ENCODE peak calls at places on chromosomes 3 and 15, in ten cellular contexts. One of them, this sample, is unnamed.

GRCh38 chr3:62238003-62238402 is 135.3 kb downstream of the FEZF2 start:
- DNase-seq in NCI-H748 treated with DMSO at 0.1 percent for 48 hours: no peak
- DNase-seq in CD8-positive, alpha-beta T cell: no peak
- DNase-seq in activated CD4-positive, alpha-beta memory T cell treated with anti-CD3 and anti-CD28 coated beads for 36 hours: no peak
- DNase-seq in Daoy: no peak
- DNase-seq in H1: no peak
- DNase-seq in HTR-8/SVneo: no peak
- DNase-seq in foreskin fibroblast: no peak
- DNase-seq in stimulated activated CD8-positive, alpha-beta memory T cell treated with anti-CD3 and anti-CD28 coated beads, Interleukin-12 subunit alpha, Interleukin-12 subunit beta, amount 100 ng/mL, for 4 hours: no peak
- DNase-seq in activated naive CD4-positive, alpha-beta T cell treated with anti-CD3 and anti-CD28 coated beads for 36 hours: no peak
- DNase-seq in this sample: no peak

GRCh38 chr3:123421353-123422174 is 27.3 kb downstream of the ADCY5 start:
- DNase-seq in NCI-H748 treated with DMSO at 0.1 percent for 48 hours: no peak
- DNase-seq in CD8-positive, alpha-beta T cell: no peak
- DNase-seq in activated CD4-positive, alpha-beta memory T cell treated with anti-CD3 and anti-CD28 coated beads for 36 hours: no peak
- DNase-seq in foreskin fibroblast: no peak
- DNase-seq in activated naive CD4-positive, alpha-beta T cell treated with anti-CD3 and anti-CD28 coated beads for 36 hours: no peak
- DNase-seq in Daoy: peak
- DNase-seq in H1: no peak
- DNase-seq in HTR-8/SVneo: no peak
- DNase-seq in stimulated activated CD8-positive, alpha-beta memory T cell treated with anti-CD3 and anti-CD28 coated beads, Interleukin-12 subunit alpha, Interleukin-12 subunit beta, amount 100 ng/mL, for 4 hours: no peak
- DNase-seq in this sample: no peak

GRCh38 chr15:76190767-76191538 is 120.3 kb downstream of the ETFA start:
- DNase-seq in HTR-8/SVneo: peak
- DNase-seq in CD8-positive, alpha-beta T cell: peak
- DNase-seq in H1: peak
- DNase-seq in foreskin fibroblast: peak
- DNase-seq in Daoy: peak
- DNase-seq in stimulated activated CD8-positive, alpha-beta memory T cell treated with anti-CD3 and anti-CD28 coated beads, Interleukin-12 subunit alpha, Interleukin-12 subunit beta, amount 100 ng/mL, for 4 hours: peak
- DNase-seq in activated CD4-positive, alpha-beta memory T cell treated with anti-CD3 and anti-CD28 coated beads for 36 hours: peak
- DNase-seq in activated naive CD4-positive, alpha-beta T cell treated with anti-CD3 and anti-CD28 coated beads for 36 hours: peak
- DNase-seq in NCI-H748 treated with DMSO at 0.1 percent for 48 hours: peak
- DNase-seq in this sample: peak

GRCh38 chr3:27712136-27713065 is 9.7 kb downstream of the EOMES start:
- DNase-seq in stimulated activated CD8-positive, alpha-beta memory T cell treated with anti-CD3 and anti-CD28 coated beads, Interleukin-12 subunit alpha, Interleukin-12 subunit beta, amount 100 ng/mL, for 4 hours: peak
- DNase-seq in H1: peak
- DNase-seq in activated CD4-positive, alpha-beta memory T cell treated with anti-CD3 and anti-CD28 coated beads for 36 hours: peak
- DNase-seq in foreskin fibroblast: peak
- DNase-seq in NCI-H748 treated with DMSO at 0.1 percent for 48 hours: peak
- DNase-seq in HTR-8/SVneo: peak
- DNase-seq in activated naive CD4-positive, alpha-beta T cell treated with anti-CD3 and anti-CD28 coated beads for 36 hours: peak
- DNase-seq in CD8-positive, alpha-beta T cell: peak
- DNase-seq in Daoy: peak
- DNase-seq in this sample: peak

GRCh38 chr3:194532591-194532990 is 45.8 kb upstream of the ATP13A3 start:
- DNase-seq in CD8-positive, alpha-beta T cell: no peak
- DNase-seq in stimulated activated CD8-positive, alpha-beta memory T cell treated with anti-CD3 and anti-CD28 coated beads, Interleukin-12 subunit alpha, Interleukin-12 subunit beta, amount 100 ng/mL, for 4 hours: no peak
- DNase-seq in Daoy: peak
- DNase-seq in activated naive CD4-positive, alpha-beta T cell treated with anti-CD3 and anti-CD28 coated beads for 36 hours: no peak
- DNase-seq in NCI-H748 treated with DMSO at 0.1 percent for 48 hours: no peak
- DNase-seq in H1: no peak
- DNase-seq in foreskin fibroblast: peak
- DNase-seq in activated CD4-positive, alpha-beta memory T cell treated with anti-CD3 and anti-CD28 coated beads for 36 hours: no peak
- DNase-seq in HTR-8/SVneo: no peak
- DNase-seq in this sample: no peak

GRCh38 chr15:74400313-74400850 is 32.9 kb upstream of the CYP11A1 start:
- DNase-seq in NCI-H748 treated with DMSO at 0.1 percent for 48 hours: no peak
- DNase-seq in activated naive CD4-positive, alpha-beta T cell treated with anti-CD3 and anti-CD28 coated beads for 36 hours: peak
- DNase-seq in H1: no peak
- DNase-seq in stimulated activated CD8-positive, alpha-beta memory T cell treated with anti-CD3 and anti-CD28 coated beads, Interleukin-12 subunit alpha, Interleukin-12 subunit beta, amount 100 ng/mL, for 4 hours: no peak
- DNase-seq in Daoy: peak
- DNase-seq in foreskin fibroblast: no peak
- DNase-seq in HTR-8/SVneo: no peak
- DNase-seq in CD8-positive, alpha-beta T cell: no peak
- DNase-seq in activated CD4-positive, alpha-beta memory T cell treated with anti-CD3 and anti-CD28 coated beads for 36 hours: peak
- DNase-seq in this sample: no peak

GRCh38 chr15:33960160-33960559 is 8.1 kb upstream of the CHRM5 start:
- DNase-seq in foreskin fibroblast: no peak
- DNase-seq in activated CD4-positive, alpha-beta memory T cell treated with anti-CD3 and anti-CD28 coated beads for 36 hours: no peak
- DNase-seq in NCI-H748 treated with DMSO at 0.1 percent for 48 hours: no peak
- DNase-seq in Daoy: no peak
- DNase-seq in CD8-positive, alpha-beta T cell: no peak
- DNase-seq in HTR-8/SVneo: no peak
- DNase-seq in stimulated activated CD8-positive, alpha-beta memory T cell treated with anti-CD3 and anti-CD28 coated beads, Interleukin-12 subunit alpha, Interleukin-12 subunit beta, amount 100 ng/mL, for 4 hours: no peak
- DNase-seq in activated naive CD4-positive, alpha-beta T cell treated with anti-CD3 and anti-CD28 coated beads for 36 hours: no peak
- DNase-seq in H1: no peak
- DNase-seq in this sample: no peak

GRCh38 chr3:183281126-183281797 is 28.2 kb downstream of the B3GNT5 start:
- DNase-seq in H1: no peak
- DNase-seq in HTR-8/SVneo: no peak
- DNase-seq in activated CD4-positive, alpha-beta memory T cell treated with anti-CD3 and anti-CD28 coated beads for 36 hours: no peak
- DNase-seq in CD8-positive, alpha-beta T cell: no peak
- DNase-seq in activated naive CD4-positive, alpha-beta T cell treated with anti-CD3 and anti-CD28 coated beads for 36 hours: no peak
- DNase-seq in foreskin fibroblast: no peak
- DNase-seq in NCI-H748 treated with DMSO at 0.1 percent for 48 hours: no peak
- DNase-seq in Daoy: peak
- DNase-seq in stimulated activated CD8-positive, alpha-beta memory T cell treated with anti-CD3 and anti-CD28 coated beads, Interleukin-12 subunit alpha, Interleukin-12 subunit beta, amount 100 ng/mL, for 4 hours: no peak
- DNase-seq in this sample: no peak

GRCh38 chr3:134074790-134075567 is 45.3 kb upstream of the SLCO2A1 start:
- DNase-seq in activated naive CD4-positive, alpha-beta T cell treated with anti-CD3 and anti-CD28 coated beads for 36 hours: no peak
- DNase-seq in foreskin fibroblast: no peak
- DNase-seq in NCI-H748 treated with DMSO at 0.1 percent for 48 hours: no peak
- DNase-seq in Daoy: no peak
- DNase-seq in stimulated activated CD8-positive, alpha-beta memory T cell treated with anti-CD3 and anti-CD28 coated beads, Interleukin-12 subunit alpha, Interleukin-12 subunit beta, amount 100 ng/mL, for 4 hours: no peak
- DNase-seq in HTR-8/SVneo: no peak
- DNase-seq in H1: peak
- DNase-seq in activated CD4-positive, alpha-beta memory T cell treated with anti-CD3 and anti-CD28 coated beads for 36 hours: peak
- DNase-seq in CD8-positive, alpha-beta T cell: peak
- DNase-seq in this sample: no peak

GRCh38 chr15:77481670-77482069 is 61.0 kb downstream of the HMG20A start:
- DNase-seq in stimulated activated CD8-positive, alpha-beta memory T cell treated with anti-CD3 and anti-CD28 coated beads, Interleukin-12 subunit alpha, Interleukin-12 subunit beta, amount 100 ng/mL, for 4 hours: no peak
- DNase-seq in CD8-positive, alpha-beta T cell: no peak
- DNase-seq in foreskin fibroblast: peak
- DNase-seq in Daoy: peak
- DNase-seq in activated naive CD4-positive, alpha-beta T cell treated with anti-CD3 and anti-CD28 coated beads for 36 hours: no peak
- DNase-seq in H1: no peak
- DNase-seq in HTR-8/SVneo: peak
- DNase-seq in activated CD4-positive, alpha-beta memory T cell treated with anti-CD3 and anti-CD28 coated beads for 36 hours: no peak
- DNase-seq in NCI-H748 treated with DMSO at 0.1 percent for 48 hours: no peak
- DNase-seq in this sample: no peak

GRCh38 chr15:99452728-99453643 is 112.8 kb upstream of the MEF2A start:
- DNase-seq in HTR-8/SVneo: no peak
- DNase-seq in Daoy: no peak
- DNase-seq in H1: peak
- DNase-seq in activated naive CD4-positive, alpha-beta T cell treated with anti-CD3 and anti-CD28 coated beads for 36 hours: no peak
- DNase-seq in CD8-positive, alpha-beta T cell: peak
- DNase-seq in foreskin fibroblast: peak
- DNase-seq in stimulated activated CD8-positive, alpha-beta memory T cell treated with anti-CD3 and anti-CD28 coated beads, Interleukin-12 subunit alpha, Interleukin-12 subunit beta, amount 100 ng/mL, for 4 hours: no peak
- DNase-seq in activated CD4-positive, alpha-beta memory T cell treated with anti-CD3 and anti-CD28 coated beads for 36 hours: no peak
- DNase-seq in NCI-H748 treated with DMSO at 0.1 percent for 48 hours: no peak
- DNase-seq in this sample: no peak

GRCh38 chr3:128317698-128318231 is 148.9 kb downstream of the DNAJB8 start:
- DNase-seq in activated CD4-positive, alpha-beta memory T cell treated with anti-CD3 and anti-CD28 coated beads for 36 hours: no peak
- DNase-seq in NCI-H748 treated with DMSO at 0.1 percent for 48 hours: no peak
- DNase-seq in stimulated activated CD8-positive, alpha-beta memory T cell treated with anti-CD3 and anti-CD28 coated beads, Interleukin-12 subunit alpha, Interleukin-12 subunit beta, amount 100 ng/mL, for 4 hours: no peak
- DNase-seq in CD8-positive, alpha-beta T cell: no peak
- DNase-seq in HTR-8/SVneo: no peak
- DNase-seq in Daoy: no peak
- DNase-seq in activated naive CD4-positive, alpha-beta T cell treated with anti-CD3 and anti-CD28 coated beads for 36 hours: no peak
- DNase-seq in H1: peak
- DNase-seq in foreskin fibroblast: no peak
- DNase-seq in this sample: no peak

GRCh38 chr15:53447742-53448141 is 311.7 kb downstream of the WDR72 start:
- DNase-seq in stimulated activated CD8-positive, alpha-beta memory T cell treated with anti-CD3 and anti-CD28 coated beads, Interleukin-12 subunit alpha, Interleukin-12 subunit beta, amount 100 ng/mL, for 4 hours: no peak
- DNase-seq in NCI-H748 treated with DMSO at 0.1 percent for 48 hours: no peak
- DNase-seq in activated naive CD4-positive, alpha-beta T cell treated with anti-CD3 and anti-CD28 coated beads for 36 hours: no peak
- DNase-seq in Daoy: no peak
- DNase-seq in H1: no peak
- DNase-seq in activated CD4-positive, alpha-beta memory T cell treated with anti-CD3 and anti-CD28 coated beads for 36 hours: no peak
- DNase-seq in foreskin fibroblast: no peak
- DNase-seq in HTR-8/SVneo: no peak
- DNase-seq in CD8-positive, alpha-beta T cell: no peak
- DNase-seq in this sample: no peak

GRCh38 chr3:123733341-123733740 is 148.5 kb upstream of the HACD2 start:
- DNase-seq in Daoy: peak
- DNase-seq in CD8-positive, alpha-beta T cell: no peak
- DNase-seq in activated naive CD4-positive, alpha-beta T cell treated with anti-CD3 and anti-CD28 coated beads for 36 hours: no peak
- DNase-seq in activated CD4-positive, alpha-beta memory T cell treated with anti-CD3 and anti-CD28 coated beads for 36 hours: no peak
- DNase-seq in HTR-8/SVneo: no peak
- DNase-seq in foreskin fibroblast: no peak
- DNase-seq in H1: no peak
- DNase-seq in NCI-H748 treated with DMSO at 0.1 percent for 48 hours: no peak
- DNase-seq in stimulated activated CD8-positive, alpha-beta memory T cell treated with anti-CD3 and anti-CD28 coated beads, Interleukin-12 subunit alpha, Interleukin-12 subunit beta, amount 100 ng/mL, for 4 hours: no peak
- DNase-seq in this sample: no peak

GRCh38 chr3:133169669-133170068 is 131.5 kb downstream of the TMEM108 start:
- DNase-seq in H1: no peak
- DNase-seq in HTR-8/SVneo: no peak
- DNase-seq in CD8-positive, alpha-beta T cell: no peak
- DNase-seq in stimulated activated CD8-positive, alpha-beta memory T cell treated with anti-CD3 and anti-CD28 coated beads, Interleukin-12 subunit alpha, Interleukin-12 subunit beta, amount 100 ng/mL, for 4 hours: no peak
- DNase-seq in Daoy: no peak
- DNase-seq in activated naive CD4-positive, alpha-beta T cell treated with anti-CD3 and anti-CD28 coated beads for 36 hours: no peak
- DNase-seq in foreskin fibroblast: no peak
- DNase-seq in activated CD4-positive, alpha-beta memory T cell treated with anti-CD3 and anti-CD28 coated beads for 36 hours: no peak
- DNase-seq in NCI-H748 treated with DMSO at 0.1 percent for 48 hours: peak
- DNase-seq in this sample: no peak

GRCh38 chr3:14162178-14162577 is 16.2 kb downstream of the XPC start:
- DNase-seq in CD8-positive, alpha-beta T cell: no peak
- DNase-seq in NCI-H748 treated with DMSO at 0.1 percent for 48 hours: no peak
- DNase-seq in HTR-8/SVneo: no peak
- DNase-seq in foreskin fibroblast: no peak
- DNase-seq in stimulated activated CD8-positive, alpha-beta memory T cell treated with anti-CD3 and anti-CD28 coated beads, Interleukin-12 subunit alpha, Interleukin-12 subunit beta, amount 100 ng/mL, for 4 hours: no peak
- DNase-seq in activated naive CD4-positive, alpha-beta T cell treated with anti-CD3 and anti-CD28 coated beads for 36 hours: no peak
- DNase-seq in Daoy: no peak
- DNase-seq in activated CD4-positive, alpha-beta memory T cell treated with anti-CD3 and anti-CD28 coated beads for 36 hours: no peak
- DNase-seq in H1: no peak
- DNase-seq in this sample: no peak

GRCh38 chr3:117304681-117305080 is 595.1 kb downstream of the TUSC7 start:
- DNase-seq in activated naive CD4-positive, alpha-beta T cell treated with anti-CD3 and anti-CD28 coated beads for 36 hours: no peak
- DNase-seq in foreskin fibroblast: no peak
- DNase-seq in H1: no peak
- DNase-seq in stimulated activated CD8-positive, alpha-beta memory T cell treated with anti-CD3 and anti-CD28 coated beads, Interleukin-12 subunit alpha, Interleukin-12 subunit beta, amount 100 ng/mL, for 4 hours: no peak
- DNase-seq in NCI-H748 treated with DMSO at 0.1 percent for 48 hours: no peak
- DNase-seq in CD8-positive, alpha-beta T cell: no peak
- DNase-seq in Daoy: no peak
- DNase-seq in activated CD4-positive, alpha-beta memory T cell treated with anti-CD3 and anti-CD28 coated beads for 36 hours: no peak
- DNase-seq in HTR-8/SVneo: no peak
- DNase-seq in this sample: no peak

GRCh38 chr3:63970596-63971468 is 52.5 kb downstream of the PSMD6 start:
- DNase-seq in H1: no peak
- DNase-seq in Daoy: no peak
- DNase-seq in NCI-H748 treated with DMSO at 0.1 percent for 48 hours: no peak
- DNase-seq in foreskin fibroblast: no peak
- DNase-seq in stimulated activated CD8-positive, alpha-beta memory T cell treated with anti-CD3 and anti-CD28 coated beads, Interleukin-12 subunit alpha, Interleukin-12 subunit beta, amount 100 ng/mL, for 4 hours: no peak
- DNase-seq in HTR-8/SVneo: no peak
- DNase-seq in activated CD4-positive, alpha-beta memory T cell treated with anti-CD3 and anti-CD28 coated beads for 36 hours: no peak
- DNase-seq in CD8-positive, alpha-beta T cell: no peak
- DNase-seq in activated naive CD4-positive, alpha-beta T cell treated with anti-CD3 and anti-CD28 coated beads for 36 hours: no peak
- DNase-seq in this sample: no peak

GRCh38 chr15:45399381-45400212 is 21.3 kb upstream of the GATM start:
- DNase-seq in HTR-8/SVneo: peak
- DNase-seq in Daoy: peak
- DNase-seq in activated CD4-positive, alpha-beta memory T cell treated with anti-CD3 and anti-CD28 coated beads for 36 hours: no peak
- DNase-seq in foreskin fibroblast: peak
- DNase-seq in stimulated activated CD8-positive, alpha-beta memory T cell treated with anti-CD3 and anti-CD28 coated beads, Interleukin-12 subunit alpha, Interleukin-12 subunit beta, amount 100 ng/mL, for 4 hours: no peak
- DNase-seq in NCI-H748 treated with DMSO at 0.1 percent for 48 hours: peak
- DNase-seq in activated naive CD4-positive, alpha-beta T cell treated with anti-CD3 and anti-CD28 coated beads for 36 hours: no peak
- DNase-seq in H1: no peak
- DNase-seq in CD8-positive, alpha-beta T cell: no peak
- DNase-seq in this sample: peak

GRCh38 chr3:23806322-23807160 is 786 bp downstream of the UBE2E1 start:
- DNase-seq in H1: peak
- DNase-seq in foreskin fibroblast: no peak
- DNase-seq in activated naive CD4-positive, alpha-beta T cell treated with anti-CD3 and anti-CD28 coated beads for 36 hours: peak
- DNase-seq in stimulated activated CD8-positive, alpha-beta memory T cell treated with anti-CD3 and anti-CD28 coated beads, Interleukin-12 subunit alpha, Interleukin-12 subunit beta, amount 100 ng/mL, for 4 hours: no peak
- DNase-seq in activated CD4-positive, alpha-beta memory T cell treated with anti-CD3 and anti-CD28 coated beads for 36 hours: peak
- DNase-seq in NCI-H748 treated with DMSO at 0.1 percent for 48 hours: no peak
- DNase-seq in HTR-8/SVneo: no peak
- DNase-seq in Daoy: peak
- DNase-seq in CD8-positive, alpha-beta T cell: peak
- DNase-seq in this sample: no peak

GRCh38 chr3:127800508-127800907 is 21.8 kb downstream of the MGLL start:
- DNase-seq in Daoy: peak
- DNase-seq in H1: no peak
- DNase-seq in NCI-H748 treated with DMSO at 0.1 percent for 48 hours: no peak
- DNase-seq in activated CD4-positive, alpha-beta memory T cell treated with anti-CD3 and anti-CD28 coated beads for 36 hours: peak
- DNase-seq in CD8-positive, alpha-beta T cell: no peak
- DNase-seq in stimulated activated CD8-positive, alpha-beta memory T cell treated with anti-CD3 and anti-CD28 coated beads, Interleukin-12 subunit alpha, Interleukin-12 subunit beta, amount 100 ng/mL, for 4 hours: no peak
- DNase-seq in HTR-8/SVneo: no peak
- DNase-seq in foreskin fibroblast: peak
- DNase-seq in activated naive CD4-positive, alpha-beta T cell treated with anti-CD3 and anti-CD28 coated beads for 36 hours: peak
- DNase-seq in this sample: no peak

GRCh38 chr15:100030586-100031249 is 297.5 kb upstream of the LYSMD4 start:
- DNase-seq in activated naive CD4-positive, alpha-beta T cell treated with anti-CD3 and anti-CD28 coated beads for 36 hours: no peak
- DNase-seq in foreskin fibroblast: peak
- DNase-seq in CD8-positive, alpha-beta T cell: no peak
- DNase-seq in Daoy: no peak
- DNase-seq in HTR-8/SVneo: peak
- DNase-seq in H1: no peak
- DNase-seq in NCI-H748 treated with DMSO at 0.1 percent for 48 hours: no peak
- DNase-seq in activated CD4-positive, alpha-beta memory T cell treated with anti-CD3 and anti-CD28 coated beads for 36 hours: no peak
- DNase-seq in stimulated activated CD8-positive, alpha-beta memory T cell treated with anti-CD3 and anti-CD28 coated beads, Interleukin-12 subunit alpha, Interleukin-12 subunit beta, amount 100 ng/mL, for 4 hours: no peak
- DNase-seq in this sample: no peak

GRCh38 chr3:197854596-197855343 is 63.7 kb downstream of the LRCH3 start:
- DNase-seq in activated naive CD4-positive, alpha-beta T cell treated with anti-CD3 and anti-CD28 coated beads for 36 hours: no peak
- DNase-seq in activated CD4-positive, alpha-beta memory T cell treated with anti-CD3 and anti-CD28 coated beads for 36 hours: no peak
- DNase-seq in stimulated activated CD8-positive, alpha-beta memory T cell treated with anti-CD3 and anti-CD28 coated beads, Interleukin-12 subunit alpha, Interleukin-12 subunit beta, amount 100 ng/mL, for 4 hours: no peak
- DNase-seq in NCI-H748 treated with DMSO at 0.1 percent for 48 hours: no peak
- DNase-seq in foreskin fibroblast: peak
- DNase-seq in CD8-positive, alpha-beta T cell: no peak
- DNase-seq in HTR-8/SVneo: peak
- DNase-seq in H1: no peak
- DNase-seq in Daoy: peak
- DNase-seq in this sample: peak

GRCh38 chr3:161284989-161285388 is 63.9 kb downstream of the NMD3 start:
- DNase-seq in foreskin fibroblast: peak
- DNase-seq in activated CD4-positive, alpha-beta memory T cell treated with anti-CD3 and anti-CD28 coated beads for 36 hours: no peak
- DNase-seq in H1: no peak
- DNase-seq in NCI-H748 treated with DMSO at 0.1 percent for 48 hours: no peak
- DNase-seq in activated naive CD4-positive, alpha-beta T cell treated with anti-CD3 and anti-CD28 coated beads for 36 hours: no peak
- DNase-seq in Daoy: no peak
- DNase-seq in stimulated activated CD8-positive, alpha-beta memory T cell treated with anti-CD3 and anti-CD28 coated beads, Interleukin-12 subunit alpha, Interleukin-12 subunit beta, amount 100 ng/mL, for 4 hours: no peak
- DNase-seq in CD8-positive, alpha-beta T cell: no peak
- DNase-seq in HTR-8/SVneo: no peak
- DNase-seq in this sample: no peak

GRCh38 chr3:102063572-102063971 is 214.3 kb downstream of the NFKBIZ start:
- DNase-seq in HTR-8/SVneo: no peak
- DNase-seq in Daoy: no peak
- DNase-seq in CD8-positive, alpha-beta T cell: no peak
- DNase-seq in activated naive CD4-positive, alpha-beta T cell treated with anti-CD3 and anti-CD28 coated beads for 36 hours: no peak
- DNase-seq in stimulated activated CD8-positive, alpha-beta memory T cell treated with anti-CD3 and anti-CD28 coated beads, Interleukin-12 subunit alpha, Interleukin-12 subunit beta, amount 100 ng/mL, for 4 hours: no peak
- DNase-seq in NCI-H748 treated with DMSO at 0.1 percent for 48 hours: no peak
- DNase-seq in H1: no peak
- DNase-seq in activated CD4-positive, alpha-beta memory T cell treated with anti-CD3 and anti-CD28 coated beads for 36 hours: no peak
- DNase-seq in foreskin fibroblast: no peak
- DNase-seq in this sample: no peak

GRCh38 chr15:23372284-23372683 is 17.7 kb downstream of the GOLGA8S start:
- DNase-seq in CD8-positive, alpha-beta T cell: no peak
- DNase-seq in stimulated activated CD8-positive, alpha-beta memory T cell treated with anti-CD3 and anti-CD28 coated beads, Interleukin-12 subunit alpha, Interleukin-12 subunit beta, amount 100 ng/mL, for 4 hours: no peak
- DNase-seq in NCI-H748 treated with DMSO at 0.1 percent for 48 hours: no peak
- DNase-seq in foreskin fibroblast: no peak
- DNase-seq in activated CD4-positive, alpha-beta memory T cell treated with anti-CD3 and anti-CD28 coated beads for 36 hours: no peak
- DNase-seq in H1: no peak
- DNase-seq in HTR-8/SVneo: no peak
- DNase-seq in activated naive CD4-positive, alpha-beta T cell treated with anti-CD3 and anti-CD28 coated beads for 36 hours: no peak
- DNase-seq in Daoy: peak
- DNase-seq in this sample: no peak

GRCh38 chr3:107524214-107525100 is 1.7 kb downstream of the BBX start:
- DNase-seq in stimulated activated CD8-positive, alpha-beta memory T cell treated with anti-CD3 and anti-CD28 coated beads, Interleukin-12 subunit alpha, Interleukin-12 subunit beta, amount 100 ng/mL, for 4 hours: peak
- DNase-seq in H1: no peak
- DNase-seq in HTR-8/SVneo: peak
- DNase-seq in activated CD4-positive, alpha-beta memory T cell treated with anti-CD3 and anti-CD28 coated beads for 36 hours: peak
- DNase-seq in CD8-positive, alpha-beta T cell: peak
- DNase-seq in Daoy: peak
- DNase-seq in activated naive CD4-positive, alpha-beta T cell treated with anti-CD3 and anti-CD28 coated beads for 36 hours: peak
- DNase-seq in NCI-H748 treated with DMSO at 0.1 percent for 48 hours: peak
- DNase-seq in foreskin fibroblast: peak
- DNase-seq in this sample: no peak

GRCh38 chr15:74433592-74434259 is at the start of gene SEMA7A:
- DNase-seq in activated naive CD4-positive, alpha-beta T cell treated with anti-CD3 and anti-CD28 coated beads for 36 hours: peak
- DNase-seq in NCI-H748 treated with DMSO at 0.1 percent for 48 hours: peak
- DNase-seq in stimulated activated CD8-positive, alpha-beta memory T cell treated with anti-CD3 and anti-CD28 coated beads, Interleukin-12 subunit alpha, Interleukin-12 subunit beta, amount 100 ng/mL, for 4 hours: peak
- DNase-seq in HTR-8/SVneo: peak
- DNase-seq in CD8-positive, alpha-beta T cell: peak
- DNase-seq in Daoy: peak
- DNase-seq in activated CD4-positive, alpha-beta memory T cell treated with anti-CD3 and anti-CD28 coated beads for 36 hours: peak
- DNase-seq in H1: peak
- DNase-seq in foreskin fibroblast: peak
- DNase-seq in this sample: peak

This sample was measured in HCT116.